ENCODE peak calls at places on chromosomes 7 and 10, in four cellular contexts. X, W, B and D are unnamed samples.

GRCh38 chr7:1668486-1668931 is 1.6 kb upstream of the ELFN1 start:
- DNase-seq in B (no peak), X (no peak), W (no peak), D (peak; percentile 58)

GRCh38 chr10:71323407-71323806 is 4.3 kb downstream of the SLC29A3 start:
- DNase-seq in W (no peak), B (peak; percentile 81), X (no peak), D (peak; percentile 54)

GRCh38 chr7:25359471-25360059 is 131.3 kb upstream of the NPVF start:
- DNase-seq in X (no peak), B (no peak), W (no peak), D (peak; percentile 62)

GRCh38 chr10:119346063-119346835 is 138.9 kb downstream of the GRK5 start:
- DNase-seq in B (no peak), X (no peak), W (no peak), D (peak; percentile 74)

GRCh38 chr7:145868935-145869334 is 247.7 kb upstream of the CNTNAP2 start:
- DNase-seq in W (no peak), B (no peak), X (no peak), D (no peak)

GRCh38 chr7:801940-802364 is 30.3 kb upstream of the SUN1 start:
- DNase-seq in B (no peak), W (no peak), X (no peak), D (peak; percentile 72)

GRCh38 chr7:107659666-107660065 is 962 bp upstream of the SLC26A4 start:
- DNase-seq in X (no peak), W (no peak), B (peak; percentile 69), D (no peak)

GRCh38 chr10:52216852-52217251 is 97.2 kb upstream of the DKK1 start:
- DNase-seq in W (peak; percentile 45), B (no peak), X (no peak), D (peak; percentile 8)

GRCh38 chr10:119368991-119369869 is 161.9 kb downstream of the GRK5 start:
- DNase-seq in X (no peak), B (no peak), W (no peak), D (no peak)

GRCh38 chr7:2116086-2116810 is 116.5 kb downstream of the MAD1L1 start:
- DNase-seq in W (no peak), B (no peak), X (no peak), D (no peak)

GRCh38 chr7:46534593-46535271 is 613.7 kb upstream of the IGFBP3 start:
- DNase-seq in B (no peak), X (peak; percentile 20), W (no peak), D (no peak)

GRCh38 chr7:104951546-104951945 is 62.5 kb upstream of the KMT2E start:
- DNase-seq in X (no peak), W (no peak), B (no peak), D (no peak)

GRCh38 chr7:135441791-135442190 is 68.1 kb downstream of the CNOT4 start:
- DNase-seq in W (no peak), B (peak; percentile 28), X (no peak), D (no peak)

GRCh38 chr7:134542195-134542771 is 6.6 kb upstream of the AKR1B15 start:
- DNase-seq in X (no peak), W (no peak), B (no peak), D (no peak)

GRCh38 chr10:122798704-122799231 is 46.9 kb downstream of the CUZD1 start:
- DNase-seq in W (no peak), X (no peak), B (no peak), D (no peak)

GRCh38 chr10:122795924-122796323 is 49.7 kb downstream of the CUZD1 start:
- DNase-seq in X (no peak), W (no peak), B (no peak), D (no peak)

GRCh38 chr10:122802282-122802681 is 43.4 kb downstream of the CUZD1 start:
- DNase-seq in X (no peak), W (no peak), B (no peak), D (no peak)

DNA sequence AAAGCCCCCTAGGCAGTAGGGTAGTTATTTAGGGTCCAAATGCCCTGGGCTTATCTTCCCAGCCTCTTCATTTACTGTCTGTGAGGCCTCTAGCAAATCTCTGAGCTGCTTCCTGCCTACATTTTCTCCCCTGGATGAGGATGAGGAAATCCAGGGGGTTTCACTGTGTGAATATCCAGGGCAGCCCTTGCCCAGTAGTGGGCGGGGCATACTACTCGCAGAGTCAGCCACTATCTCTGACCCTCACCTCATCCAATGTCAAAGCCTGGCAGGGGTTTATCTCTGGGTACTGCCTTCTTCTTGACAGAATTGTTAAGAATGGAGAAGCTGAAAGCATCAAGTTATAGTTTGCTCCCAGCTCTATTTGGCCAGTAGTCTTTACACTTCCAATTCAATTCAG is 48.9 kb downstream of the CUZD1 start:
- DNase-seq in B (no peak), W (no peak), X (no peak), D (no peak)
- TF ChIP-seq USF1 in B (no peak), W (no peak), X (no peak), D (no peak)

DNA sequence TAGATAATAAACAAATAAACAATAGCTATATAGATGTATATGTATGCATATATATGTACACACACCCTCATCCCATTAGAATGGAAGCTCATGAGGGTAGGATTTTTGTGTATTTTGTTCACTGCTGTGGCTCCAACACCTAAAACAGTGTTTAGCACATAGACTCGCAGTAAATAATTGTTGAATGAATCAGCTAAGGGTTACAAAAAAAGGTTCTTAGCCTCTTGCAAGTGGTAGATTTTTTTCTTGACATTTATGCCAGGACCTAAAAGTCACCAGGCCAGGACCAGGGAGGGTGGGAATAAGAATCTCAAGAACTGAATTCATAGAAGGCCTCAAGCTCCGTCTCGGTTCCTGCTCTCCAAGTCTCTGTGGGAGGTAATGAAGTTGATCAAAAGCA is 82.5 kb upstream of the CAPZA2 start:
- DNase-seq in W (no peak), B (no peak), X (no peak), D (no peak)
- TF ChIP-seq USF1 in W (no peak), B (no peak), X (no peak), D (no peak)

DNA sequence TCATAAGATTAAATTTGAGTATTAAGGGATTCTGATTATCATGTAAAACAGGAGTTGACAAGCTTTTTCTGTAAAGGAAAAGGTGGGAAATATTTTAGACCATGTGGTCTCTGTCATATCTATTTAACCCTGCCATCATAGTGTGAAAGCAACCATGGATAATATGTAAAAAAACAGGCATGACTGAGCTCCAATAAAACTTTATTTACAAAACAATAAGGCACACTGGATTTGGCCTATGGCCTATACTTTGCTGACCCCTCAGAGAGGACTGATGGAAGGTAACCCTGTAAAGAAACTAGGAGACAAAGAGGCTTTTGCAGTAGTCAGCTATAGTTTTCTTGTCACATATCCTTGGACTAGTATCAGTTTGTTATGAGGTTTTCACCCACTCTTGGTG is 130.5 kb upstream of the CDK13 start:
- DNase-seq in W (no peak), B (no peak), X (no peak), D (no peak)
- TF ChIP-seq USF1 in W (no peak), B (no peak), X (no peak), D (no peak)

DNA sequence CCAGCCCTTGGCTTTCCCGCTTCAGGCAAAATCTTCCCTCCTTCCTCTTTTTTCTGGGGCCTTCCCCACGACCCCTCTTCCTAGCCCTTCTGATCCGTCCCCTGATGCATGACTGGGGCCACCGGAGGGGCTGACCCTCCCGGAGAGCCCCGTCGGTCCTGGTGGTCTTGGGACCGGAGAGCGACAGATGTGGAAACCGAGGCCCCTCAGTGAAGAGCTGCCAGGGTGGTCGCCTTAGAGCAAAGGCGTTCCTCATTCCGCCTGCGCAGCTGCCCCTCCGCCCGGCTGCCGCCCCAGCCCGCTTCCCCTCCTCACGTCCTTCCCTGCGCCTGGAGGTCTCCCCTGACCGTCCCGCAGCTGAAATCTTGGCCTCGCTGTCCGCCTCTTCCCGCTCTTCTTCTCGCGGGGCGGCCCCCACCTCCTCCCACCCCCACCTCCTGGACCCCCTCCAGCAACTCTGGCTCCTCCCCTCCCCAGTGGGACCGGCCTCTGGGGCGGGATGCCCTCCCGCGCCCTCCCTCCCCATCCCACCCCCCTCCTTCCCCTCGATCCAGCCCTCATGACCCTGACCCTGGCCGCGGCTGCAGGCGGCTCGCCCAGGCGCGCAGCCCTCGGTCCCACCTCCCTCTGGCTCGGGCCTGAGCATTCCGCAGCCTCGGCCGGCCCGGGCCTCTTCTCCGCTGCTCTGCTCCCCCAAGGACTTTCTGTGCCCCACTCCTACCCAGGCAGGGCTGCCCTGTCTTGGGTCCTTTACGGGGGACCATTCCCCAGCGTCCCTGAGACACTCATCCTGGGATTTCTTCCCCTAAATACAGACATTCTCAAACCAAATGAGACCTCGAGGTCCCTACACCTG is at the start of gene RARRES2:
- DNase-seq in B (no peak), W (no peak), X (peak; percentile 73), D (peak; percentile 85)
- TF ChIP-seq USF1 in B (no peak), W (no peak), X (no peak), D (no peak)

DNA sequence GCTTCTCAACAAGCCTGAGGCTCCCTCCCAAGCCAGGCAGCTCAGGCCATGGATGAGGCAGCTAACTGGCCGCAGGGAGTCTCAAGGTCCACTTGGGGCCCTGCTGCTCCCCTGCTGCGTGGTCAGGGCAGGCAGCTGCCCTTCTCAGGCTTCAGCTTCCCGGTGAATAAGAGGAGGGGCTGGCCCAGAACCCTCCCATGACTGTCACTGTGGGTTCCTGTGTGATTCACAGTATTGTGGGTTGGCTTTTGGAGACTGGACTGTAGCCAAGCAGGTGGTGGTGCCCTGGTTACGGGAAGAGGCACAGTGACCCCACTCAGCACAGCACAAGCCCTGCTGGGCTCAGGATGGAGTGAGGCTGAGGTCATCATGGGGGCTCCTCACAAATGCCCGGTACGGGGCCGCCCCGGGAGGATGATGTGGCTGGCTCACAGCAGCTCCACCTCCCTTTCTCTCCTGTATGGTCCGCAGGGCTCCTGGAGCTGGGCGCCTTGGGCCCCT is 189.8 kb downstream of the HECW1 start:
- DNase-seq in B (no peak), W (no peak), X (no peak), D (no peak)
- TF ChIP-seq USF1 in B (no peak), W (no peak), X (no peak), D (no peak)

DNA sequence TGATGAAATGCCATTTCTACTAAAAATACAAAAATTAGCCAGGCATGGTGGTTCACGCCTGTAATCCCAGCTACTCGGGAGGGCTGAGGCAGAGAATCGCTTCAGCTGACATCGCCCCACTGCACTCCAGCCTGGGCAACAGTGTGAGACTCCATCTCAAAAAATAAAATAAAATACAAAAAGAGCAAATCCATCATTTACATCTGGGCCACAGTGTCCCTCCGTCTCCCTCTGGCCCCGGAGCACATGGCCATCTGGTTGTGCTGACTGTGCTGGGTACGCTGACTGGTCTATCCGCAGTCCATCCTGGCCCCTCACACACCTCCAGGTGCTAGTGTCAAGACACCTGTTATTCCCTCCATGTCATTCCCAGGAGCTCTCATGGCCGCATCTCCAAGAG is 42.1 kb downstream of the KCNH2 start:
- DNase-seq in W (no peak), B (no peak), X (no peak), D (no peak)
- TF ChIP-seq USF1 in W (no peak), B (no peak), X (no peak), D (no peak)

GRCh38 chr7:43391518-43391917 is 191.4 kb upstream of the STK17A start:
- DNase-seq in X (no peak), W (no peak), B (no peak), D (no peak)
- TF ChIP-seq USF1 in X (no peak), W (no peak), B (no peak), D (no peak)

GRCh38 chr10:131257027-131257426 is 54.5 kb downstream of the TCERG1L start:
- DNase-seq in X (no peak), B (no peak), W (no peak), D (no peak)
- TF ChIP-seq USF1 in X (no peak), B (no peak), W (no peak), D (no peak)